ENCODE peak calls at places on chromosomes 5 and 9, in seven cellular contexts. R, Y, M, S, Q, H and O are unnamed samples.

GRCh38 chr9:8857330-8858249 is 1058.0 kb upstream of the DMAC1 start:
- DNase-seq in R (no peak), Y (peak), M (no peak), S (no peak), Q (peak), H (no peak), O (no peak)

GRCh38 chr9:117936185-117936758 is 232.1 kb downstream of the TLR4 start:
- DNase-seq in R (no peak), Y (peak), M (no peak), S (no peak), Q (no peak), H (peak), O (no peak)

GRCh38 chr5:88539642-88540476 is 271.2 kb upstream of the TMEM161B start:
- DNase-seq in R (no peak), Y (no peak), M (no peak), S (no peak), Q (no peak), H (no peak), O (no peak)

GRCh38 chr5:143717400-143717799 is 94.6 kb upstream of the HMHB1 start:
- DNase-seq in R (no peak), Y (no peak), M (no peak), S (no peak), Q (no peak), H (no peak), O (no peak)

GRCh38 chr5:73393606-73394489 is 54.7 kb downstream of the FOXD1 start:
- DNase-seq in R (no peak), Y (no peak), M (no peak), S (no peak), Q (no peak), H (no peak), O (no peak)

GRCh38 chr5:181053760-181054122 is 13.7 kb downstream of the BTNL9 start:
- DNase-seq in R (no peak), Y (no peak), M (no peak), S (no peak), Q (no peak), H (no peak), O (no peak)

GRCh38 chr5:180135128-180135955 is 63.8 kb upstream of the RNF130 start:
- DNase-seq in R (no peak), Y (no peak), M (no peak), S (no peak), Q (no peak), H (no peak), O (no peak)

GRCh38 chr5:37619353-37619752 is 220.5 kb downstream of the GDNF start:
- DNase-seq in R (no peak), Y (no peak), M (no peak), S (no peak), Q (no peak), H (no peak), O (no peak)

GRCh38 chr5:13188393-13188792 is 756.1 kb downstream of the DNAH5 start:
- DNase-seq in R (no peak), Y (no peak), M (no peak), S (no peak), Q (no peak), H (no peak), O (no peak)

GRCh38 chr5:142960309-142960696 is 190.1 kb downstream of the ARHGAP26 start:
- DNase-seq in R (peak), Y (no peak), M (no peak), S (no peak), Q (no peak), H (no peak), O (no peak)

GRCh38 chr5:125870271-125870670 is 552.9 kb upstream of the GRAMD2B start:
- DNase-seq in R (no peak), Y (peak), M (no peak), S (no peak), Q (no peak), H (no peak), O (no peak)

GRCh38 chr5:139686356-139686918 is 38.3 kb downstream of the CXXC5 start:
- DNase-seq in R (no peak), Y (no peak), M (no peak), S (no peak), Q (no peak), H (no peak), O (no peak)

GRCh38 chr5:139683295-139684271 is 35.4 kb downstream of the CXXC5 start:
- DNase-seq in R (no peak), Y (no peak), M (no peak), S (no peak), Q (no peak), H (no peak), O (no peak)

GRCh38 chr5:139685886-139686285 is 37.7 kb downstream of the CXXC5 start:
- DNase-seq in R (no peak), Y (no peak), M (no peak), S (no peak), Q (no peak), H (no peak), O (no peak)

GRCh38 chr5:139684881-139685749 is 37.0 kb downstream of the CXXC5 start:
- DNase-seq in R (no peak), Y (peak), M (no peak), S (no peak), Q (no peak), H (no peak), O (no peak)

DNA sequence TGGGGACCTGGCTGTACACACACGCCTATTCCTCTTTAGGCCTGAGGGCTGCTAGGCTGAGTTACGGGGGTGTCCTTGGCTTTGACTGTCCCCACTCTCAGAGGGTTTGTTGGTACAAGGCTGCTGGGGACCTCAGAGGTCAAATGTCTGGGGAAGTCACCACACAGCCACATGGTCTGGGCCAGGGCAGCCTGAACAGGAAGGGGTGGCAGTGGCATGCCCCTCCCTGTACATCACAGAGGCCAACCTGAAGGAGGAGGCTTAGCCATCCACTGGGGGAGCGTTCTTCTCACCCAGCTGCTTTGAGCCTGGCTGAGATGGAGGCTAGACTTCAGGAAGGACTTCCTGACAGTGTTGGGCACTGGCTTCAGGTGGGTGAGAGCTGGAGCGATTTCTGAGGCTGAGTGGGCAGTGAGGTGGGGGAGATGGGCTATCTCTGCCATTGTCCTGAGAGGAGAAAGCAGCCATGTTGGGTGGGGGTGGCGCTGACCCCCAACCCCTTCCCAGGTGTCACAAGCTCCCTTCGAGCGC is 36.3 kb downstream of the CXXC5 start:
- DNase-seq in R (no peak), Y (no peak), M (no peak), S (no peak), Q (no peak), H (no peak), O (no peak)
- TF ChIP-seq POLR2AphosphoS5 in R (no peak), Y (no peak), M (no peak), S (peak), Q (no peak), H (no peak), O (peak)

GRCh38 chr9:38486056-38486455 is 61.8 kb upstream of the IGFBPL1 start:
- DNase-seq in R (no peak), Y (no peak), M (no peak), S (no peak), Q (no peak), H (no peak), O (no peak)
- TF ChIP-seq TAF1 in R (no peak), Y (no peak), M (no peak), S (no peak), Q (no peak), H (no peak), O (no peak)

DNA sequence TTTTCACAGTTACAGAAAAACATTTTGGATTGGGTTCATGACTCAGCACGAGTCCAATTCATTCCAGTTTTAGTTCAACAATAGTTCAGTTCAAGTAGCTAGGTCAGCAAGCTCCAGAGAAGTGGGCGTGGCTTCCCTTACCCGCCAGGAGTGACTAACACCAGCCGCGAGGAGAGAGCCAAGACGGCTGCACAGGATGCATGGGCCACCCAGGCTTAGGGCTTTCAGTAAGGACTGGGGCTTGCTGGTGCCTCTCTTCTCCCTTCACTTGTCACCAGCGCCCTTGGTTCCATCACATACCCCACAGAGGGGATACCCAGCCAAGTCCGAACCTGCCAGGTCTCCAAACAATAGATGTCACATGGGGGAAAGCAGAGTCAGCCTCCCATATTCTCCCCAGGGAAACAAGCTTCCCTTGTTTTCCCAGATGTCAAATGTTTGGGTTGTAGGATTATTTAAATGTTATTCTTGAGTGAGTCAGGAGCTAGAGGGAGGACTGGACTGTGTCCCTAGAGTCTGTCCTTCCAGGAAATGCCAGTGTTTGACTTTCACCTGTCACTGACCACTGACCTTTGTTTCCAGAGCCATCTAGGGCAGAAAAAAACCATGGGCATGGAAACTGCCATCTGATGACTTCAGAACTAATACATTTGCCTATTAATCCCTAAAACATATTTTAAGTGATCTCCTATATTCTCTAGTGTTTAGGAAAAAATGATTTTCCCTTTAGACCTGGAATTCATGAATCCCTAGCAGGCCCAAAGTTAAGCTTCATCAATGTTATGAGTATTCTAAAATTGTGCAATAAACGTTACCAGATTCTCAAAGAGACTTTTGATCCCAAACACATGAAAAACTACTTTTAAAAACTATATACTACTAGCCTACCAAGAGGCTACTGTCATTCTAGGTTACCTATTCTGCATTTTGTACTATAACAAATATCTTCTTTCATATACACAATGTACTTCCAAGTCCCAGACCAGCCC is 51.9 kb downstream of the NIPAL4 start:
- DNase-seq in R (peak), Y (no peak), M (no peak), S (peak), Q (no peak), H (no peak), O (no peak)
- TF ChIP-seq POLR2AphosphoS5 in R (no peak), Y (no peak), M (no peak), S (no peak), Q (no peak), H (no peak), O (no peak)

DNA sequence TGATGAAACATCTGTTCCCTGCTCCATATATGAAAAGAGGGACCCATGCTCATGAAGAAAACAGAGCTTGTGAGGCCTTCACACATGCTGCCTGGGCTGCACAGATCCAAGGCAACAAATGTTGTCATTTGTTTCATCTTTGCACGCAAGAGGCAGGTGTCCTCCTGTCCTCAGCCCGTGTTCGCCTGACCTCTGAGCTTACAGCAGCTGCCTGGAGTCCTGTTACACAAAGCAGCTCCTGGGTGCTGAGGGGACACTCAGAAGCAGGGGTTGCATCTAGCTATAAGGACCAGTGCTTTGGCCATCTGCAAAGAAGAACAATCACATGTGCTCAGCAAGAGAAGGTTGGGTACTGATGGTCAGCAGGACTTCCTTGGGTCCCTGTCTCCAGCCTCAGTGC is 380.9 kb downstream of the ZNF608 start:
- DNase-seq in R (no peak), Y (no peak), M (no peak), S (no peak), Q (no peak), H (no peak), O (no peak)
- TF ChIP-seq TAF1 in R (no peak), Y (no peak), M (no peak), S (no peak), Q (no peak), H (no peak), O (no peak)

GRCh38 chr5:150320048-150320555 is 17.4 kb upstream of the ARSI start:
- DNase-seq in R (no peak), Y (no peak), M (no peak), S (no peak), Q (no peak), H (no peak), O (no peak)
- TF ChIP-seq POLR2AphosphoS5 in R (no peak), Y (no peak), M (no peak), S (no peak), Q (no peak), H (no peak), O (no peak)

DNA sequence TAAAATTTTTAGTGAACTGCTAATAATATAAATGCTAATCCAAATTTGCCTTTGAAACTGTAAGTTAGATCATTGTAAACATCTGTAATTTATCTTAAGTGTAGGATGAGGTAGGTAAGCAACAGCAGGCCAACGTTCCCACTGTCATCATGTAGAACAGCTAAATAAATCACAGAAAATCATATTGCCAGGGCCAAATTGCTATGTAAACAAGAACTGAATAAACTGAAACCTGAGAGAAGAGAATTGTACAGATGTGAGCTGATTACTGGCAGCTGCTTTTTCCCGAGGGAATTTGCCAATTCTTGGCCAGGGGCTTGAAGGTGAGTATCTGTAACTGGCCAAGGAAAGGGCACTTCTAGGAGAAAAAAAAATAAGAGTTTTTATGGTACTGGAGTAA is 97.7 kb downstream of the CDH10 start:
- DNase-seq in R (no peak), Y (no peak), M (no peak), S (no peak), Q (no peak), H (no peak), O (no peak)
- TF ChIP-seq TAF1 in R (no peak), Y (no peak), M (no peak), S (no peak), Q (no peak), H (no peak), O (no peak)

DNA sequence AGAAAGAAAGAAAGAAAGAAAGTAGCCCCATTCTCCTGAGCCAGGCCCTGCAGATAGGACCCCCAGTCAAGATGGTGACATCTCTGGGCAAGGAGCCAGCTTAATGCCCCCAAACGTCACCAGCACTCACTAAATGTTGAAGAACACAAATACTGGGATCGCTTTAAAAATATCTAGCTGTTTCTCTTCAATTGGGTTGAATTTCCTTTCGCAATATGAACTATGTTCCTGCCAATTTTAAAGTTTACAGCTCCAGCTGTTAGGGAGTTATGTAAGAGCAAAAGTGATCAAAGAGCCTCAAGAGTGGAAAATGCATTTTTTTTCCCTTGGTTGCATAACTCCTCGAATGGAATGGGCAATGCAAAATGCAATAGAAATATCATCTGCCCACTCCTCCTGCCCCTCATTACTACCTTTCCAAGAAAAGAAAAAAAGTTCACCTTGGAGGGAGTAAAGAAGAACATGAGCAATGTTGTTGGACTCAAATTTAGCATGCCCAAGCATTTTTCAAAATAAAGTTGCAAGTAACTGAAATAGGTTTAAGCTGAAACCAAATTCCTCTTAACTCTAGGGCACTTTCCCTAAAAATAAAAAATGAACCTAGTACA is 244.2 kb upstream of the PIK3R1 start:
- DNase-seq in R (peak), Y (no peak), M (no peak), S (no peak), Q (no peak), H (no peak), O (no peak)
- TF ChIP-seq POLR2AphosphoS5 in R (no peak), Y (no peak), M (no peak), S (no peak), Q (no peak), H (no peak), O (no peak)

DNA sequence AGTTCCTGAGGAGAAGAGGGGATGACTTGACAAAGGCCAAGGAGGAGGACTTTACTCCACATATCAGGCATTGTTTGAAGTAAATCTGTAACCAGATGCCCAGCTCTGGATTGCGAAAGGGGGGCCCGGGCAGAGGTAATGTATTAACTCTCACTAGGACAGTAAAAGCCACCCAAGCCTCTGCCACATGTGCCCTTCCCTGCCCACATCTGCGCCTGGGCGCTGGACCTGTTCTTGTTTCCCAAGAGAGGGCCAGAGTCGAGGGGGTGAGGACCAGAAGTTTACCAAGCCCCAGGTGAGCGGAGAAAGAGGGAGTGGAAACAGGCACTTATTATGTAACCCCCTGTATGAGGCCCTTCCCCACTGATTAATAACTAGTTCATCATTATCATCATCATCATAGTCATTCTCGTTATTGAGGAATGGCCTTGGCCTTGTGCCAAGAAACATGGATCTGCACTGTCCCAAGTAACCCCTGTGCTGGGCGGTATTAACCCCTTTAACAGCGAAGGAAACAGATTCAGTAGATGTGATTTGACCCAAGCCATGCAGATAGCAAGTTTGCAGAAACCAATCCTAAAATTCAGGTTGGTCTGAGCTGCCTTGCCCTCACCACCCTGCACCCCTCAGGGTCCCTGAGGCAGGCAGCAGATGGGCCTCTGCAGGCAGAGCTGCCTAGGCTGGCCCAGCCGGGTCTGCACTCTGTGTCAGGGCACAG is at the start of gene SLC23A1:
- DNase-seq in R (peak), Y (peak), M (no peak), S (no peak), Q (no peak), H (no peak), O (no peak)
- TF ChIP-seq TAF1 in R (no peak), Y (no peak), M (no peak), S (no peak), Q (no peak), H (no peak), O (no peak)

GRCh38 chr5:90932052-90932699 is 373.6 kb downstream of the ADGRV1 start:
- DNase-seq in R (peak), Y (peak), M (peak), S (peak), Q (no peak), H (peak), O (peak)
- TF ChIP-seq POLR2AphosphoS5 in R (no peak), Y (no peak), M (no peak), S (no peak), Q (no peak), H (no peak), O (no peak)

GRCh38 chr9:116760636-116761035 is 73.5 kb downstream of the TRIM32 start:
- DNase-seq in R (no peak), Y (no peak), M (no peak), S (no peak), Q (no peak), H (no peak), O (no peak)

GRCh38 chr9:116753389-116753788 is 66.3 kb downstream of the TRIM32 start:
- DNase-seq in R (no peak), Y (no peak), M (no peak), S (no peak), Q (no peak), H (no peak), O (no peak)

GRCh38 chr9:116756995-116757394 is 69.9 kb downstream of the TRIM32 start:
- DNase-seq in R (no peak), Y (no peak), M (no peak), S (no peak), Q (no peak), H (no peak), O (no peak)
- TF ChIP-seq TAF1 in R (no peak), Y (no peak), M (no peak), S (no peak), Q (no peak), H (no peak), O (no peak)